ENCODE peak calls at places on chromosomes 12 and 14, in ten cellular contexts. One of them, this sample, is unnamed.
A peak's percentile ranks its signal among the peaks of the same experiment; 100 is the strongest.

GRCh38 chr14:24481622-24482324 is 26.3 kb downstream of the CMA1 start:
- DNase-seq in nephron progenitor cell: peak; percentile 74
- DNase-seq in sciatic nerve: no peak
- DNase-seq in GM23248: peak; percentile 53
- DNase-seq in breast epithelium: no peak
- DNase-seq in DMS79: no peak
- DNase-seq in lower leg skin: no peak
- DNase-seq in stimulated activated CD8-positive, alpha-beta memory T cell treated with anti-CD3 and anti-CD28 coated beads, Interleukin-7, amount 100 ng/mL, for 1 hour: peak; percentile 7
- DNase-seq in stimulated activated naive CD8-positive, alpha-beta T cell treated with anti-CD3 and anti-CD28 coated beads, Interleukin-15, Interleukin-2, amounts not matched to agents 100 U/mL and 50 U/mL, for 24 hours: peak; percentile 71
- DNase-seq in endodermal cell: peak; percentile 96
- DNase-seq in this sample: peak; percentile 93

GRCh38 chr12:93127582-93128331 is 198.7 kb upstream of the EEA1 start:
- DNase-seq in DMS79: peak; percentile 84
- DNase-seq in stimulated activated naive CD8-positive, alpha-beta T cell treated with anti-CD3 and anti-CD28 coated beads, Interleukin-15, Interleukin-2, amounts not matched to agents 100 U/mL and 50 U/mL, for 24 hours: no peak
- DNase-seq in breast epithelium: peak; percentile 88
- DNase-seq in GM23248: peak; percentile 24
- DNase-seq in stimulated activated CD8-positive, alpha-beta memory T cell treated with anti-CD3 and anti-CD28 coated beads, Interleukin-7, amount 100 ng/mL, for 1 hour: no peak
- DNase-seq in lower leg skin: no peak
- DNase-seq in nephron progenitor cell: no peak
- DNase-seq in sciatic nerve: no peak
- DNase-seq in endodermal cell: peak; percentile 75
- DNase-seq in this sample: peak; percentile 27

GRCh38 chr12:49912345-49912744 is 8.6 kb upstream of the FAIM2 start:
- DNase-seq in nephron progenitor cell: no peak
- DNase-seq in stimulated activated CD8-positive, alpha-beta memory T cell treated with anti-CD3 and anti-CD28 coated beads, Interleukin-7, amount 100 ng/mL, for 1 hour: no peak
- DNase-seq in sciatic nerve: peak; percentile 53
- DNase-seq in breast epithelium: no peak
- DNase-seq in GM23248: no peak
- DNase-seq in endodermal cell: peak; percentile 58
- DNase-seq in DMS79: no peak
- DNase-seq in stimulated activated naive CD8-positive, alpha-beta T cell treated with anti-CD3 and anti-CD28 coated beads, Interleukin-15, Interleukin-2, amounts not matched to agents 100 U/mL and 50 U/mL, for 24 hours: no peak
- DNase-seq in lower leg skin: no peak
- DNase-seq in this sample: no peak

GRCh38 chr12:124740691-124741137 is 123.0 kb downstream of the SCARB1 start:
- DNase-seq in GM23248: peak; percentile 64
- DNase-seq in nephron progenitor cell: no peak
- DNase-seq in stimulated activated naive CD8-positive, alpha-beta T cell treated with anti-CD3 and anti-CD28 coated beads, Interleukin-15, Interleukin-2, amounts not matched to agents 100 U/mL and 50 U/mL, for 24 hours: peak; percentile 33
- DNase-seq in stimulated activated CD8-positive, alpha-beta memory T cell treated with anti-CD3 and anti-CD28 coated beads, Interleukin-7, amount 100 ng/mL, for 1 hour: no peak
- DNase-seq in DMS79: no peak
- DNase-seq in lower leg skin: no peak
- DNase-seq in endodermal cell: peak; percentile 78
- DNase-seq in sciatic nerve: no peak
- DNase-seq in breast epithelium: no peak
- DNase-seq in this sample: no peak

GRCh38 chr14:30906752-30907658 is 32.6 kb downstream of the COCH start:
- DNase-seq in GM23248: peak; percentile 37
- DNase-seq in breast epithelium: no peak
- DNase-seq in nephron progenitor cell: no peak
- DNase-seq in stimulated activated CD8-positive, alpha-beta memory T cell treated with anti-CD3 and anti-CD28 coated beads, Interleukin-7, amount 100 ng/mL, for 1 hour: no peak
- DNase-seq in endodermal cell: no peak
- DNase-seq in stimulated activated naive CD8-positive, alpha-beta T cell treated with anti-CD3 and anti-CD28 coated beads, Interleukin-15, Interleukin-2, amounts not matched to agents 100 U/mL and 50 U/mL, for 24 hours: no peak
- DNase-seq in lower leg skin: no peak
- DNase-seq in DMS79: peak; percentile 2
- DNase-seq in sciatic nerve: no peak
- DNase-seq in this sample: no peak

GRCh38 chr12:123062682-123063426 is 82.4 kb downstream of the ARL6IP4 start:
- DNase-seq in endodermal cell: no peak
- DNase-seq in stimulated activated naive CD8-positive, alpha-beta T cell treated with anti-CD3 and anti-CD28 coated beads, Interleukin-15, Interleukin-2, amounts not matched to agents 100 U/mL and 50 U/mL, for 24 hours: no peak
- DNase-seq in stimulated activated CD8-positive, alpha-beta memory T cell treated with anti-CD3 and anti-CD28 coated beads, Interleukin-7, amount 100 ng/mL, for 1 hour: no peak
- DNase-seq in nephron progenitor cell: no peak
- DNase-seq in DMS79: no peak
- DNase-seq in GM23248: peak; percentile 85
- DNase-seq in breast epithelium: peak; percentile 56
- DNase-seq in lower leg skin: no peak
- DNase-seq in sciatic nerve: no peak
- DNase-seq in this sample: no peak

GRCh38 chr14:79587194-79587593 is 624.1 kb downstream of the DIO2 start:
- DNase-seq in DMS79: no peak
- DNase-seq in nephron progenitor cell: no peak
- DNase-seq in lower leg skin: no peak
- DNase-seq in stimulated activated CD8-positive, alpha-beta memory T cell treated with anti-CD3 and anti-CD28 coated beads, Interleukin-7, amount 100 ng/mL, for 1 hour: no peak
- DNase-seq in stimulated activated naive CD8-positive, alpha-beta T cell treated with anti-CD3 and anti-CD28 coated beads, Interleukin-15, Interleukin-2, amounts not matched to agents 100 U/mL and 50 U/mL, for 24 hours: no peak
- DNase-seq in sciatic nerve: no peak
- DNase-seq in breast epithelium: no peak
- DNase-seq in endodermal cell: no peak
- DNase-seq in GM23248: no peak
- DNase-seq in this sample: no peak

GRCh38 chr14:54699087-54699530 is 132.2 kb downstream of the SAMD4A start:
- DNase-seq in nephron progenitor cell: no peak
- DNase-seq in GM23248: peak; percentile 70
- DNase-seq in sciatic nerve: no peak
- DNase-seq in stimulated activated CD8-positive, alpha-beta memory T cell treated with anti-CD3 and anti-CD28 coated beads, Interleukin-7, amount 100 ng/mL, for 1 hour: no peak
- DNase-seq in lower leg skin: no peak
- DNase-seq in stimulated activated naive CD8-positive, alpha-beta T cell treated with anti-CD3 and anti-CD28 coated beads, Interleukin-15, Interleukin-2, amounts not matched to agents 100 U/mL and 50 U/mL, for 24 hours: no peak
- DNase-seq in DMS79: no peak
- DNase-seq in breast epithelium: peak; percentile 43
- DNase-seq in endodermal cell: no peak
- DNase-seq in this sample: no peak

GRCh38 chr12:129186952-129187351 is 333.7 kb downstream of the GLT1D1 start:
- DNase-seq in stimulated activated CD8-positive, alpha-beta memory T cell treated with anti-CD3 and anti-CD28 coated beads, Interleukin-7, amount 100 ng/mL, for 1 hour: no peak
- DNase-seq in DMS79: no peak
- DNase-seq in stimulated activated naive CD8-positive, alpha-beta T cell treated with anti-CD3 and anti-CD28 coated beads, Interleukin-15, Interleukin-2, amounts not matched to agents 100 U/mL and 50 U/mL, for 24 hours: no peak
- DNase-seq in nephron progenitor cell: no peak
- DNase-seq in lower leg skin: no peak
- DNase-seq in breast epithelium: no peak
- DNase-seq in sciatic nerve: no peak
- DNase-seq in GM23248: no peak
- DNase-seq in endodermal cell: peak; percentile 73
- DNase-seq in this sample: peak; percentile 69

GRCh38 chr12:49052451-49053208 is 8.0 kb downstream of the KMT2D start:
- DNase-seq in GM23248: no peak
- DNase-seq in lower leg skin: no peak
- DNase-seq in endodermal cell: peak; percentile 49
- DNase-seq in stimulated activated CD8-positive, alpha-beta memory T cell treated with anti-CD3 and anti-CD28 coated beads, Interleukin-7, amount 100 ng/mL, for 1 hour: no peak
- DNase-seq in sciatic nerve: no peak
- DNase-seq in DMS79: no peak
- DNase-seq in nephron progenitor cell: no peak
- DNase-seq in breast epithelium: no peak
- DNase-seq in stimulated activated naive CD8-positive, alpha-beta T cell treated with anti-CD3 and anti-CD28 coated beads, Interleukin-15, Interleukin-2, amounts not matched to agents 100 U/mL and 50 U/mL, for 24 hours: no peak
- DNase-seq in this sample: no peak

This sample was measured in H7.